ENCODE peak calls at places on chromosomes 16 and 17, in eight cellular contexts. R, Z, N, K, A, P, M and W are unnamed samples.

GRCh38 chr17:71500761-71501555 is 619.9 kb upstream of the SOX9 start:
- DNase-seq in R (peak; percentile 50), Z (no peak), N (no peak), K (no peak), A (no peak), P (no peak), M (no peak), W (no peak)

GRCh38 chr16:56944954-56945839 is 13.3 kb downstream of the HERPUD1 start:
- DNase-seq in R (peak; percentile 49), Z (no peak), N (peak; percentile 51), K (no peak), A (no peak), P (no peak), M (no peak), W (no peak)

GRCh38 chr17:18960803-18961511 is 9.0 kb downstream of the SLC5A10 start:
- DNase-seq in R (peak; percentile 35), Z (peak; percentile 45), N (peak; percentile 86), K (peak; percentile 90), A (peak; percentile 66), P (peak; percentile 98), M (peak; percentile 80), W (peak; percentile 96)

GRCh38 chr17:35069311-35069710 is 5.8 kb upstream of the RFFL start:
- DNase-seq in R (no peak), Z (no peak), N (no peak), K (no peak), A (peak; percentile 35), P (no peak), M (no peak), W (no peak)

GRCh38 chr17:19753049-19753444 is 4.9 kb upstream of the ALDH3A1 start:
- DNase-seq in R (peak; percentile 96), Z (no peak), N (peak; percentile 96), K (peak; percentile 81), A (peak; percentile 51), P (no peak), M (peak; percentile 80), W (no peak)

GRCh38 chr17:79263191-79263590 is 188.6 kb downstream of the ENGASE start:
- DNase-seq in R (no peak), Z (no peak), N (no peak), K (no peak), A (no peak), P (no peak), M (no peak), W (no peak)

GRCh38 chr17:64777413-64778101 is 115.5 kb upstream of the SMURF2 start:
- DNase-seq in R (no peak), Z (no peak), N (peak; percentile 69), K (peak; percentile 80), A (no peak), P (peak; percentile 71), M (peak; percentile 63), W (peak; percentile 53)

GRCh38 chr17:44198721-44199552 is 747 bp downstream of the ATXN7L3 start:
- DNase-seq in R (peak; percentile 54), Z (peak; percentile 54), N (peak; percentile 79), K (peak; percentile 88), A (no peak), P (peak; percentile 93), M (peak; percentile 65), W (peak; percentile 100)

GRCh38 chr17:6254036-6254435 is 180.9 kb downstream of the AIPL1 start:
- DNase-seq in R (no peak), Z (no peak), N (no peak), K (no peak), A (no peak), P (no peak), M (no peak), W (no peak)

GRCh38 chr16:67146523-67147357 is 4.1 kb downstream of the B3GNT9 start:
- DNase-seq in R (no peak), Z (no peak), N (no peak), K (no peak), A (no peak), P (no peak), M (no peak), W (no peak)
- H3K36me3 ChIP-seq in R (peaks cover 9% of the 10 kb centered on the region), Z (peaks cover 13% of the 10 kb centered on the region), N (peaks cover 41% of the 10 kb centered on the region), K (peaks cover 67% of the 10 kb centered on the region), A (peaks cover 44% of the 10 kb centered on the region), P (peaks cover 55% of the 10 kb centered on the region), M (no peaks in the 10 kb centered on the region), W (peaks cover 34% of the 10 kb centered on the region)

GRCh38 chr16:31877876-31878642 is 4.5 kb downstream of the ZNF267 start:
- DNase-seq in R (no peak), Z (no peak), N (no peak), K (no peak), A (no peak), P (no peak), M (no peak), W (no peak)

GRCh38 chr16:31874354-31875111 is 926 bp downstream of the ZNF267 start:
- DNase-seq in R (peak; percentile 73), Z (peak; percentile 19), N (no peak), K (no peak), A (peak; percentile 22), P (no peak), M (no peak), W (no peak)

GRCh38 chr16:31875112-31875803 is 1.7 kb downstream of the ZNF267 start:
- DNase-seq in R (peak; percentile 70), Z (no peak), N (no peak), K (no peak), A (peak; percentile 32), P (no peak), M (no peak), W (no peak)

GRCh38 chr16:31879937-31880321 is 6.3 kb downstream of the ZNF267 start:
- DNase-seq in R (no peak), Z (no peak), N (no peak), K (no peak), A (no peak), P (no peak), M (no peak), W (no peak)

DNA sequence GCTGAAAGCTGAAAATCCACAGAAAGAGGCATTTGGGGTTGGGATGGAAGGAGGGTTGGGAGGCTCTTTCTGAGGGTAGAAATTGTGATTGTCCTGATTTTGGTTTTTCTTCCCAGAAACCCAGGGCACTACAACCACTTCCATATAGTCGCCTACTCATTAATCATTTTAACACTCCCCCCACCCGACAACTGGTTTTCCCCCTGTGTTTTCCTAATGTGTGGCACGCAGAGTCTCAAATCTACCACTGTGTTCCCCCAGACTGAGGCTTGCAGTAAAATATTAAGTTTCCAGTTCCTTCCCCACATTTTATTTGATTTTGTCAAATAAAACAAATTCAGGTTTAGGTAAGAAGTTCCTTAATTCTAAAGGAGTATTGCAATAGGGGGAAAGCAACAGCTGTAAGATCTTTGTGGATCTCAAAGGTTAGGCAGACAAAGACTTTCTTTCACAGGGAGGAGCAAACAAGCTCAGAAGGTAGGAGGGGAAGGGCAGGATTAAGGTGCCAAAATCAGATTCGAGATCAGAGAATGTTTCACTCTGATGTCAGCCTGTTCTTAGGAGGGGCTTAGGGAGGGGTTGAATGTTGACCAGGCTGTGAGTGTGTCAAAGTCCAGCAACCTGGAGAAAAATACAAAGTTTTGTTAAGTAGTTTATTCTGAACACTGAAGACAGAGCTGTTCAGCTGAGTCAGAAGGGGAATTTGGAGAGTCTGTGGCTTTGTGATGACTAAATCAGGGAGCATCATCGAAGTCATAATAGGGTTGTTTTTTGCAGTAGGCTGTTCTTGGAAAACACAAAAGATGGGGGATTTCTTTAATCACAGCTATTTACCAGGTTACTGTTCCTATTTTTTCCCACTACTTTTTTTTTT is 3.6 kb downstream of the ZNF267 start:
- DNase-seq in R (peak; percentile 98), Z (peak; percentile 49), N (no peak), K (no peak), A (peak; percentile 86), P (no peak), M (no peak), W (no peak)
- H3K4me3 ChIP-seq in R (no peak overlapping the region), Z (no peak overlapping the region), N (no peak overlapping the region), K (no peak overlapping the region), A (peak overlapping the region; percentile 20), P (peak overlapping the region; percentile 30), M (no peak overlapping the region), W (no peak overlapping the region)

GRCh38 chr17:40091691-40092397 is 8.5 kb downstream of the NR1D1 start:
- DNase-seq in R (no peak), Z (no peak), N (peak; percentile 76), K (peak; percentile 54), A (no peak), P (peak; percentile 71), M (no peak), W (peak; percentile 82)
- H3K36me3 ChIP-seq in R (peaks cover 18% of the 10 kb centered on the region), Z (peaks cover 48% of the 10 kb centered on the region), N (peaks cover 81% of the 10 kb centered on the region), K (peaks cover 71% of the 10 kb centered on the region), A (peaks cover 44% of the 10 kb centered on the region), P (peaks cover 9% of the 10 kb centered on the region), M (peaks cover 3% of the 10 kb centered on the region), W (peaks cover 20% of the 10 kb centered on the region)

GRCh38 chr17:1484586-1485310 is 7.7 kb downstream of the MYO1C start:
- DNase-seq in R (peak; percentile 32), Z (peak; percentile 56), N (peak; percentile 84), K (no peak), A (no peak), P (peak; percentile 91), M (peak; percentile 72), W (peak; percentile 89)

GRCh38 chr17:1485311-1485747 is 7.2 kb downstream of the MYO1C start:
- DNase-seq in R (no peak), Z (no peak), N (no peak), K (peak; percentile 88), A (no peak), P (peak; percentile 93), M (no peak), W (peak; percentile 94)

GRCh38 chr17:1485748-1486376 is 6.6 kb downstream of the MYO1C start:
- DNase-seq in R (peak; percentile 26), Z (peak; percentile 59), N (peak; percentile 89), K (peak; percentile 88), A (peak; percentile 36), P (peak; percentile 86), M (peak; percentile 70), W (peak; percentile 91)

GRCh38 chr17:1482686-1483445 is 9.6 kb downstream of the MYO1C start:
- DNase-seq in R (no peak), Z (no peak), N (no peak), K (no peak), A (no peak), P (no peak), M (no peak), W (peak; percentile 70)

GRCh38 chr17:1484060-1484535 is 8.4 kb downstream of the MYO1C start:
- DNase-seq in R (no peak), Z (no peak), N (no peak), K (no peak), A (no peak), P (no peak), M (no peak), W (peak; percentile 68)
- H3K4me3 ChIP-seq in R (no peak overlapping the region), Z (no peak overlapping the region), N (peak overlapping the region; percentile 84), K (no peak overlapping the region), A (no peak overlapping the region), P (no peak overlapping the region), M (no peak overlapping the region), W (no peak overlapping the region)